ENCODE peak calls at places on chromosomes 16 and 17, in nine cellular contexts. S is osteocyte, W is left lung, M is foreskin keratinocyte, I is stomach, Z is type B pancreatic cell, T is heart right ventricle, J is body of pancreas, G is astrocyte of the spinal cord. L is an unnamed sample.

GRCh38 chr17:40501499-40501911 is at the start of gene TNS4:
- DNase-seq in G (no peak), W (no peak), J (no peak), Z (no peak), I (peak), S (no peak), T (no peak), M (no peak), L (no peak)

GRCh38 chr17:81537343-81537855 is 9.2 kb downstream of the FSCN2 start:
- DNase-seq in W (peak), J (peak), I (peak), S (no peak), G (no peak), T (no peak), Z (no peak), M (no peak), L (no peak)

GRCh38 chr16:2782583-2783351 is 4.6 kb downstream of the PRSS33 start:
- DNase-seq in J (no peak), Z (no peak), T (no peak), M (no peak), S (no peak), I (no peak), G (no peak), W (no peak), L (no peak)

GRCh38 chr16:53695070-53695469 is 8.6 kb downstream of the RPGRIP1L start:
- DNase-seq in T (no peak), Z (no peak), W (no peak), S (no peak), M (no peak), I (no peak), G (peak), J (no peak), L (no peak)

GRCh38 chr17:74059471-74059870 is 144.0 kb upstream of the RPL38 start:
- DNase-seq in Z (no peak), T (no peak), G (no peak), M (no peak), I (peak), J (peak), W (no peak), S (no peak), L (no peak)

GRCh38 chr17:56939869-56940484 is 20.9 kb downstream of the COIL start:
- DNase-seq in I (no peak), G (peak), S (no peak), T (no peak), M (no peak), J (no peak), W (no peak), Z (no peak), L (no peak)

GRCh38 chr17:44781553-44782348 is 23.0 kb downstream of the ADAM11 start:
- DNase-seq in I (no peak), M (no peak), Z (no peak), S (no peak), G (no peak), T (peak), W (no peak), J (no peak), L (no peak)

GRCh38 chr16:89366561-89367537 is 123.5 kb downstream of the ANKRD11 start:
- DNase-seq in S (no peak), G (no peak), W (no peak), J (no peak), T (no peak), I (no peak), M (no peak), Z (no peak), L (no peak)

GRCh38 chr17:41580244-41580575 is 6.5 kb downstream of the KRT14 start:
- DNase-seq in J (no peak), T (no peak), M (peak), Z (no peak), I (no peak), S (no peak), G (no peak), W (no peak), L (no peak)

GRCh38 chr17:61399131-61400057 is at the start of gene TBX2:
- DNase-seq in M (no peak), W (peak), T (peak), Z (no peak), J (peak), S (peak), I (peak), G (peak), L (no peak)

GRCh38 chr16:65525743-65526142 is 403.9 kb upstream of the CDH11 start:
- DNase-seq in J (no peak), M (no peak), I (no peak), G (no peak), Z (no peak), W (no peak), T (no peak), S (no peak), L (no peak)

GRCh38 chr16:23838485-23839142 is 2.8 kb downstream of the PRKCB start:
- DNase-seq in W (no peak), M (no peak), Z (no peak), I (no peak), G (no peak), J (no peak), S (no peak), T (no peak), L (no peak)

GRCh38 chr16:23575834-23576233 is 18.3 kb downstream of the UBFD1 start:
- DNase-seq in T (no peak), G (no peak), J (no peak), S (no peak), I (no peak), M (no peak), W (no peak), Z (no peak), L (no peak)

GRCh38 chr17:72033311-72033710 is 87.5 kb upstream of the SOX9 start:
- DNase-seq in W (no peak), G (no peak), I (no peak), J (no peak), T (no peak), Z (no peak), S (no peak), M (no peak), L (no peak)

GRCh38 chr17:9908649-9909042 is 3.6 kb upstream of the RCVRN start:
- DNase-seq in Z (no peak), W (no peak), S (no peak), G (no peak), T (no peak), M (no peak), J (no peak), I (no peak), L (peak)

GRCh38 chr17:37614823-37615222 is 5.6 kb upstream of the SYNRG start:
- DNase-seq in J (no peak), T (no peak), Z (no peak), W (no peak), I (no peak), M (no peak), G (no peak), S (no peak), L (no peak)

GRCh38 chr16:89094252-89094901 is 725 bp downstream of the ACSF3 start:
- DNase-seq in Z (no peak), J (no peak), W (peak), S (no peak), G (peak), T (no peak), I (no peak), M (peak), L (no peak)

GRCh38 chr16:89043636-89044393 is 49.8 kb upstream of the ACSF3 start:
- DNase-seq in I (no peak), W (peak), J (no peak), Z (no peak), G (no peak), M (no peak), T (peak), S (no peak), L (peak)

GRCh38 chr17:1755252-1755992 is 6.4 kb upstream of the SERPINF1 start:
- DNase-seq in T (no peak), M (no peak), Z (no peak), J (no peak), S (peak), G (no peak), W (no peak), I (no peak), L (no peak)

GRCh38 chr16:10876799-10877341 is at the start of gene CIITA:
- DNase-seq in S (no peak), J (peak), Z (no peak), I (peak), T (peak), G (peak), M (peak), W (no peak), L (peak)

GRCh38 chr17:54544239-54544638 is 356.4 kb upstream of the TOM1L1 start:
- DNase-seq in I (no peak), G (no peak), T (peak), Z (no peak), S (no peak), M (no peak), W (no peak), J (no peak), L (no peak)

GRCh38 chr17:68435876-68436842 is 21.1 kb downstream of the WIPI1 start:
- DNase-seq in J (peak), S (peak), G (peak), Z (peak), M (peak), I (peak), T (peak), W (no peak), L (peak)

GRCh38 chr16:56643080-56643778 is 4.8 kb downstream of the MT1A start:
- DNase-seq in M (no peak), J (peak), S (no peak), G (no peak), Z (no peak), T (peak), I (peak), W (peak), L (peak)

GRCh38 chr16:55469821-55470532 is 9.0 kb upstream of the MMP2 start:
- DNase-seq in G (no peak), S (no peak), I (no peak), Z (no peak), W (no peak), T (no peak), J (no peak), M (no peak), L (no peak)

GRCh38 chr16:19127674-19128131 is 13.9 kb downstream of the ITPRIPL2 start:
- DNase-seq in S (no peak), T (no peak), J (no peak), I (no peak), Z (no peak), W (no peak), G (no peak), M (no peak), L (no peak)

GRCh38 chr16:23092072-23092800 is 57.0 kb downstream of the USP31 start:
- DNase-seq in S (no peak), I (no peak), Z (no peak), M (no peak), W (no peak), J (no peak), G (no peak), T (no peak), L (no peak)

GRCh38 chr16:89198417-89199240 is 1.7 kb downstream of the SLC22A31 start:
- DNase-seq in M (no peak), G (no peak), S (no peak), I (no peak), T (no peak), W (peak), Z (no peak), J (no peak), L (no peak)

GRCh38 chr16:4298761-4299522 is 16.9 kb upstream of the GLIS2 start:
- DNase-seq in G (peak), J (peak), T (peak), S (peak), M (peak), W (peak), I (peak), Z (peak), L (no peak)

GRCh38 chr17:18921912-18922451 is 30.0 kb upstream of the SLC5A10 start:
- DNase-seq in T (no peak), I (no peak), M (peak), J (no peak), G (peak), Z (no peak), W (no peak), S (no peak), L (peak)

GRCh38 chr17:1720856-1721386 is 3.6 kb upstream of the WDR81 start:
- DNase-seq in I (peak), T (peak), S (peak), G (peak), M (no peak), J (peak), Z (no peak), W (no peak), L (peak)

GRCh38 chr17:31509805-31510177 is 118.3 kb downstream of the RAB11FIP4 start:
- DNase-seq in W (no peak), Z (no peak), G (no peak), J (peak), T (peak), S (no peak), I (peak), M (no peak), L (no peak)

GRCh38 chr17:35297666-35298065 is 54.8 kb downstream of the SLFN5 start:
- DNase-seq in T (no peak), I (no peak), Z (no peak), S (no peak), G (no peak), J (no peak), M (no peak), W (no peak), L (no peak)

GRCh38 chr17:48051706-48052486 is 3.7 kb downstream of the NFE2L1 start:
- DNase-seq in G (peak), Z (no peak), I (peak), J (peak), T (peak), W (no peak), M (no peak), S (peak), L (no peak)

GRCh38 chr17:45833826-45834439 is 10.7 kb upstream of the SPPL2C start:
- DNase-seq in J (no peak), W (peak), T (no peak), M (no peak), Z (no peak), S (no peak), I (no peak), G (no peak), L (no peak)

GRCh38 chr16:2981899-2982250 is 1.6 kb upstream of the PKMYT1 start:
- DNase-seq in S (no peak), G (no peak), Z (no peak), J (no peak), W (no peak), I (no peak), M (no peak), T (no peak), L (no peak)

GRCh38 chr17:15782809-15783208 is 50.7 kb downstream of the TBC1D26 start:
- DNase-seq in I (peak), M (no peak), S (peak), J (peak), T (peak), Z (no peak), W (peak), G (peak), L (no peak)

GRCh38 chr16:87535855-87536794 is 43.3 kb upstream of the ZCCHC14 start:
- DNase-seq in S (no peak), Z (no peak), I (no peak), J (no peak), M (no peak), T (no peak), W (no peak), G (no peak), L (no peak)

GRCh38 chr16:49469930-49470451 is 96.4 kb downstream of the C16orf78 start:
- DNase-seq in W (peak), M (no peak), G (no peak), Z (peak), I (peak), T (no peak), S (peak), J (no peak), L (no peak)

GRCh38 chr17:30000755-30001257 is 59.4 kb downstream of the EFCAB5 start:
- DNase-seq in J (no peak), Z (no peak), T (no peak), S (no peak), M (no peak), I (no peak), G (no peak), W (no peak), L (no peak)

GRCh38 chr17:30005709-30006320 is 64.4 kb downstream of the EFCAB5 start:
- DNase-seq in G (no peak), Z (no peak), I (no peak), J (no peak), S (no peak), M (no peak), T (no peak), W (no peak), L (no peak)

GRCh38 chr17:29996458-29996857 is 55.0 kb downstream of the EFCAB5 start:
- DNase-seq in G (no peak), S (no peak), J (no peak), T (no peak), W (no peak), I (no peak), Z (no peak), M (no peak), L (no peak)

GRCh38 chr17:30002088-30002487 is 60.7 kb downstream of the EFCAB5 start:
- DNase-seq in S (no peak), T (no peak), J (no peak), I (no peak), Z (no peak), W (no peak), M (no peak), G (no peak), L (no peak)

DNA sequence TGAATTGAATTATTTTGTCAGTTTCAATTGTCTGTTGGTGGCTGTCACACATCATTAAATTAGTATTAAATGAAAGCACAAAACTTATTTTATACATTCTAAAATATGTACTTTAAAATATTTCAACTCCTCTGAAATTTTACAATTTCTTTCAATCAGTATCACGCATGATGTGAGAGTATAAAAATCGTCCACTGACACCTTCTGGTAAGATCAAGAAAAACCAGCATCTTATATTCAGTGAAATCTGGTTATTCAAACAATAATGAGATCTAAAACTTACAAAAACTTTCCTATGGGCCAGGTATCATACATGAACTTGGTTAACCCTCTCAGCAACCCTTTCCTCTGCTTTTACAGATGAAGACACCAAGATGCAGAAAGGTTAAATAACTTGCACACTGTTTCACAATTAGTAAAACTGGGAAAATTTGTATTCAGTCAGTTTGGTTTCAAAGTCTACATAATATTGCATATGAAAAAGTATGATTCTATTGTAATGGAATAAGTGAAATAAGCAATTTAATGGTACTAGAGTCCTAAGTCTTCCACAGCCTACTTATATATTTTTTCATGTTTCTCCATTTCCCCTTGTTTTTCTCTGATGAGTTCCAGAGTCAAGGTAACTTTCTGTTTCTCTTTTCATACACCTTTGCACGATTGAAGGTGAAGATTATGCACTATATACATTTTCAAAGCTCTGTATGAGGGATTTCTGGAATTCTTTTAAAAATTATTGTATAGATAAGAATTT is 58.7 kb downstream of the EFCAB5 start:
- DNase-seq in Z (no peak), I (no peak), M (no peak), J (no peak), S (no peak), G (no peak), T (no peak), W (no peak), L (no peak)
- TF ChIP-seq CTCF in Z (no peak), I (no peak), M (peak), J (no peak), S (peak), G (no peak), T (no peak), W (no peak), L (no peak)

DNA sequence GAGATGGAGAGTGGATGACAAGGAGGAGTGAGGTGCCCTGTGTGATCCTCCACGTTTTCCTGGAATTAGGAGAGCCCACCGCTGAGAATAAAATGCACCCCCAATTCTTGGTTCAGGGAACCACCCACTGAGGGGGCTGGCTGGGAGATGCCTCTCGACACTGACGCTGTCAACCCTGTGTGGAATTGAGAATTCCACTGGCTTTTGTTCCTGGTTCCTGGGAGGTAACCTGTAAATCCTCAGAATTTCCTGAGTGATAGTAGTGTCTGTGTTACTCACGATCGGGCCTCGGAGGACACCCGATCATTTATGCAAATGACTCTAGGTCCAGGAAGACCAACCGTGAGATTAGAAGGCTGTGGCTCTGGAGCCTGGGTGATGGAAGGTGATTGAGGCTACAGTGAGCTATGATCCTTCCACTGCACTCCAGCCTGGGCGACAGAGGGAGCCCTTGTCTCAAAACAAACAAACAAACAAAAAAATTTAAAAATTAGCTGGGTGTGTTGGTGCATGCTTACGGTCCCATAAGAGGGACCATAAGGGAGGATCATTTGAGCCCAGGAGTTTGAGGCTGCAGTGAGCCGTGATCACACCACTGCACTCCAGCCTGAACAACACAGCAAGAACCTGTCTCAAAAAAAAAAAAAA is 11.7 kb upstream of the PRPSAP1 start:
- DNase-seq in I (no peak), M (no peak), Z (no peak), T (no peak), S (no peak), W (peak), J (no peak), G (no peak), L (no peak)
- TF ChIP-seq CTCF in I (no peak), M (peak), Z (peak), T (peak), S (no peak), W (no peak), J (no peak), G (peak), L (peak)

GRCh38 chr17:69883139-69883538 is 191.9 kb upstream of the KCNJ16 start:
- DNase-seq in I (no peak), W (no peak), T (no peak), S (no peak), Z (no peak), G (no peak), J (no peak), M (no peak), L (no peak)
- TF ChIP-seq CTCF in I (no peak), W (no peak), T (no peak), S (no peak), Z (no peak), G (no peak), J (no peak), M (no peak), L (no peak)

GRCh38 chr17:3554440-3554839 is 3.2 kb downstream of the TRPV3 start:
- DNase-seq in S (no peak), Z (no peak), I (no peak), G (no peak), J (no peak), T (no peak), M (no peak), W (no peak), L (no peak)

GRCh38 chr17:3553419-3554401 is 3.9 kb downstream of the TRPV3 start:
- DNase-seq in Z (no peak), G (no peak), W (no peak), T (no peak), I (no peak), J (no peak), M (no peak), S (no peak), L (no peak)

GRCh38 chr17:3549610-3550162 is 7.9 kb downstream of the TRPV3 start:
- DNase-seq in M (no peak), W (no peak), Z (no peak), T (no peak), G (no peak), I (no peak), S (no peak), J (no peak), L (no peak)

GRCh38 chr17:3552916-3553315 is 4.7 kb downstream of the TRPV3 start:
- DNase-seq in Z (no peak), I (no peak), T (no peak), M (no peak), G (no peak), S (no peak), J (no peak), W (no peak), L (no peak)

GRCh38 chr17:3551189-3551588 is 6.4 kb downstream of the TRPV3 start:
- DNase-seq in G (no peak), M (no peak), T (no peak), I (peak), J (no peak), W (no peak), Z (no peak), S (no peak), L (no peak)
- TF ChIP-seq CTCF in G (no peak), M (peak), T (no peak), I (no peak), J (no peak), W (no peak), Z (peak), S (no peak), L (no peak)

GRCh38 chr17:58517928-58518609 is 3.6 kb upstream of the MTMR4 start:
- DNase-seq in W (peak), I (peak), M (peak), T (peak), G (peak), J (peak), S (peak), Z (peak), L (peak)

GRCh38 chr17:58516644-58517377 is 2.4 kb upstream of the MTMR4 start:
- DNase-seq in G (no peak), S (no peak), J (no peak), M (no peak), Z (no peak), I (no peak), T (no peak), W (no peak), L (no peak)

GRCh38 chr17:58521680-58522079 is 7.2 kb upstream of the MTMR4 start:
- DNase-seq in M (no peak), W (no peak), G (no peak), Z (no peak), J (no peak), T (no peak), I (no peak), S (no peak), L (no peak)

GRCh38 chr17:58517378-58517927 is 3.0 kb upstream of the MTMR4 start:
- DNase-seq in W (peak), G (no peak), J (no peak), I (no peak), S (no peak), M (no peak), Z (no peak), T (no peak), L (no peak)

GRCh38 chr17:58520843-58521430 is 6.5 kb upstream of the MTMR4 start:
- DNase-seq in J (no peak), T (no peak), Z (no peak), M (no peak), W (no peak), I (no peak), S (no peak), G (no peak), L (no peak)
- TF ChIP-seq CTCF in J (no peak), T (peak), Z (peak), M (peak), W (no peak), I (no peak), S (peak), G (peak), L (peak)

L was measured in CD14-positive monocyte.